ENCODE peak calls at places on chromosome 19, in nine cellular contexts. K, A, V, Q, R, E, G, W and P are unnamed samples.

GRCh38 chr19:34337747-34338146 is 27.2 kb upstream of the GPI start:
- ATAC-seq in R (no peak), G (no peak), V (peak), K (no peak), E (no peak), Q (no peak), W (no peak), A (no peak), P (no peak)

GRCh38 chr19:3707868-3708206 is 347 bp upstream of the TJP3 start:
- ATAC-seq in K (no peak), V (no peak), R (no peak), A (no peak), E (no peak), W (no peak), G (no peak), Q (no peak), P (no peak)

GRCh38 chr19:15989889-15990288 is 41.1 kb downstream of the OR10H4 start:
- ATAC-seq in V (no peak), K (no peak), A (no peak), G (no peak), W (no peak), E (no peak), R (no peak), Q (no peak), P (no peak)

GRCh38 chr19:42352216-42352892 is 26.9 kb downstream of the MEGF8 start:
- ATAC-seq in V (no peak), K (peak), W (peak), Q (no peak), G (peak), A (peak), E (peak), R (no peak), P (peak)

GRCh38 chr19:18059297-18059696 is 27.4 kb downstream of the IL12RB1 start:
- ATAC-seq in W (no peak), K (no peak), G (no peak), R (no peak), V (no peak), E (no peak), Q (no peak), A (no peak), P (no peak)

GRCh38 chr19:47417746-47418594 is 1.4 kb downstream of the MEIS3 start:
- ATAC-seq in E (no peak), Q (peak), R (no peak), W (no peak), K (peak), A (peak), V (no peak), G (peak), P (no peak)

GRCh38 chr19:35789195-35789977 is 14.0 kb downstream of the ARHGAP33 start:
- ATAC-seq in K (no peak), A (no peak), R (no peak), W (no peak), V (no peak), G (no peak), Q (no peak), E (peak), P (no peak)

GRCh38 chr19:15223649-15224371 is 8.4 kb downstream of the EPHX3 start:
- ATAC-seq in G (no peak), A (no peak), V (no peak), R (peak), E (no peak), Q (peak), K (no peak), W (peak), P (peak)

GRCh38 chr19:35347171-35347929 is at the start of gene FFAR1:
- ATAC-seq in V (no peak), E (peak), A (peak), K (peak), G (peak), R (peak), Q (peak), W (peak), P (peak)

GRCh38 chr19:1917926-1918325 is 12.7 kb downstream of the ADAT3 start:
- ATAC-seq in E (no peak), G (no peak), A (no peak), Q (no peak), V (no peak), W (no peak), R (no peak), K (no peak), P (no peak)

GRCh38 chr19:850221-850978 is 1.7 kb upstream of the ELANE start:
- ATAC-seq in E (no peak), K (no peak), R (no peak), V (peak), W (no peak), G (no peak), A (no peak), Q (no peak), P (no peak)

GRCh38 chr19:52992109-52993004 is 21.4 kb upstream of the ERVV-1 start:
- ATAC-seq in K (no peak), A (peak), V (peak), Q (no peak), W (peak), R (no peak), E (no peak), G (no peak), P (peak)

GRCh38 chr19:43551399-43552197 is 18.6 kb downstream of the ZNF575 start:
- ATAC-seq in G (no peak), R (no peak), A (no peak), K (no peak), W (no peak), V (no peak), E (no peak), Q (no peak), P (no peak)

GRCh38 chr19:52188822-52189744 is 769 bp upstream of the PPP2R1A start:
- ATAC-seq in E (no peak), K (peak), G (no peak), R (no peak), W (no peak), V (peak), Q (no peak), A (peak), P (no peak)

GRCh38 chr19:39282021-39282420 is 13.8 kb downstream of the IFNL2 start:
- ATAC-seq in K (no peak), W (no peak), V (no peak), E (no peak), A (no peak), R (no peak), G (no peak), Q (no peak), P (no peak)

GRCh38 chr19:7982651-7983099 is 22.8 kb downstream of the ELAVL1 start:
- ATAC-seq in V (peak), R (no peak), E (no peak), A (no peak), G (no peak), K (no peak), Q (no peak), W (no peak), P (no peak)

GRCh38 chr19:617551-618246 is 15.6 kb downstream of the POLRMT start:
- ATAC-seq in G (no peak), E (no peak), R (no peak), V (no peak), W (no peak), A (no peak), Q (no peak), K (no peak), P (no peak)

GRCh38 chr19:13909430-13909829 is 3.4 kb downstream of the CC2D1A start:
- ATAC-seq in W (no peak), A (no peak), V (no peak), K (no peak), G (no peak), E (no peak), R (no peak), Q (no peak), P (no peak)

GRCh38 chr19:49231804-49232203 is 74.2 kb downstream of the TRPM4 start:
- ATAC-seq in G (peak), Q (peak), E (peak), A (peak), K (peak), R (no peak), W (no peak), V (no peak), P (no peak)

GRCh38 chr19:5156231-5156986 is 184.2 kb downstream of the PTPRS start:
- ATAC-seq in K (no peak), A (no peak), R (no peak), W (no peak), E (no peak), V (no peak), Q (no peak), G (no peak), P (no peak)

GRCh38 chr19:8491574-8491973 is 10.9 kb downstream of the PRAM1 start:
- ATAC-seq in V (no peak), G (no peak), K (peak), W (no peak), Q (no peak), A (no peak), E (no peak), R (no peak), P (no peak)

GRCh38 chr19:39705578-39706188 is 1.4 kb downstream of the LGALS14 start:
- ATAC-seq in Q (no peak), G (no peak), W (no peak), V (no peak), K (peak), E (peak), A (peak), R (peak), P (peak)

GRCh38 chr19:18282021-18282787 is 782 bp upstream of the JUND start:
- ATAC-seq in R (no peak), E (peak), V (peak), G (no peak), K (peak), A (no peak), W (no peak), Q (no peak), P (no peak)

GRCh38 chr19:13796301-13797057 is 1.2 kb downstream of the ZSWIM4 start:
- ATAC-seq in V (peak), E (no peak), Q (no peak), G (no peak), K (peak), R (no peak), A (no peak), W (no peak), P (no peak)

GRCh38 chr19:51078104-51078503 is 4.6 kb downstream of the KLK14 start:
- ATAC-seq in E (no peak), A (no peak), V (no peak), R (no peak), Q (no peak), G (no peak), W (no peak), K (no peak), P (no peak)

GRCh38 chr19:18562086-18562485 is 4.4 kb downstream of the KXD1 start:
- ATAC-seq in K (no peak), Q (no peak), R (no peak), E (no peak), V (no peak), G (no peak), A (no peak), W (no peak), P (no peak)

GRCh38 chr19:13765395-13766094 is 1.2 kb downstream of the MRI1 start:
- ATAC-seq in V (no peak), E (no peak), G (no peak), K (peak), R (no peak), Q (no peak), W (no peak), A (no peak), P (no peak)